ENCODE peak calls at places on chromosomes 4 and X, in ten cellular contexts. W is colonic mucosa; N is GM12865; S is neural crest cell; P is frontal cortex; Q is fibroblast of pulmonary artery; F is ascending aorta; H is dermis blood vessel endothelial cell; X is transverse colon; C is activated CD8-positive, alpha-beta memory T cell treated with anti-CD3 and anti-CD28 coated beads for 48 hours. U is an unnamed sample.

GRCh38 chr4:21888195-21888976 is 60.2 kb downstream of the KCNIP4 start:
- DNase-seq in W (no peak), N (no peak), S (no peak), P (no peak), Q (peak), F (no peak), H (peak), X (no peak), C (no peak), U (no peak)

GRCh38 chr4:151409470-151410313 is 716 bp downstream of the FHIP1A start:
- DNase-seq in W (peak), N (no peak), S (no peak), P (no peak), Q (peak), F (no peak), H (no peak), X (peak), C (no peak), U (peak)

GRCh38 chrX:113929004-113929403 is 654.9 kb upstream of the HTR2C start:
- DNase-seq in W (peak), N (peak), S (peak), P (no peak), Q (peak), F (no peak), H (peak), X (peak), C (no peak), U (no peak)

GRCh38 chr4:106647451-106647850 is 278.9 kb upstream of the GIMD1 start:
- DNase-seq in W (no peak), N (no peak), S (no peak), P (no peak), Q (no peak), F (no peak), H (no peak), X (no peak), C (no peak), U (no peak)

GRCh38 chr4:55398966-55399365 is 3.2 kb downstream of the TMEM165 start:
- DNase-seq in W (no peak), N (no peak), S (no peak), P (no peak), Q (peak), F (no peak), H (peak), X (no peak), C (no peak), U (no peak)

GRCh38 chr4:4585012-4585670 is 43.3 kb upstream of the STX18 start:
- DNase-seq in W (no peak), N (no peak), S (no peak), P (no peak), Q (peak), F (no peak), H (no peak), X (no peak), C (no peak), U (no peak)

GRCh38 chr4:16199132-16199531 is 27.1 kb downstream of the TAPT1 start:
- DNase-seq in W (no peak), N (peak), S (no peak), P (no peak), Q (peak), F (no peak), H (peak), X (no peak), C (no peak), U (no peak)

GRCh38 chrX:15087747-15088146 is 182.1 kb downstream of the ASB9 start:
- DNase-seq in W (no peak), N (no peak), S (no peak), P (no peak), Q (no peak), F (no peak), H (no peak), X (no peak), C (no peak), U (no peak)

GRCh38 chr4:14910411-14910810 is 91.9 kb upstream of the CPEB2 start:
- DNase-seq in W (no peak), N (no peak), S (no peak), P (no peak), Q (peak), F (no peak), H (no peak), X (no peak), C (no peak), U (no peak)

GRCh38 chr4:145177906-145178538 is 2.4 kb downstream of the OTUD4 start:
- DNase-seq in W (peak), N (no peak), S (no peak), P (no peak), Q (peak), F (no peak), H (peak), X (no peak), C (no peak), U (no peak)

GRCh38 chrX:104324871-104325585 is 70.3 kb upstream of the ESX1 start:
- DNase-seq in W (no peak), N (no peak), S (no peak), P (no peak), Q (no peak), F (no peak), H (peak), X (no peak), C (no peak), U (no peak)

GRCh38 chrX:94524867-94525266 is 850.9 kb downstream of the FAM133A start:
- DNase-seq in W (no peak), N (peak), S (no peak), P (no peak), Q (no peak), F (no peak), H (no peak), X (no peak), C (no peak), U (no peak)

GRCh38 chr4:181548873-181549541 is 694.2 kb upstream of the TENM3 start:
- DNase-seq in W (no peak), N (no peak), S (no peak), P (no peak), Q (peak), F (no peak), H (no peak), X (no peak), C (no peak), U (no peak)

GRCh38 chrX:108167211-108167872 is 75.8 kb downstream of the ATG4A start:
- DNase-seq in W (no peak), N (no peak), S (no peak), P (no peak), Q (peak), F (no peak), H (peak), X (no peak), C (no peak), U (no peak)

GRCh38 chrX:80174925-80175574 is 160.5 kb downstream of the TBX22 start:
- DNase-seq in W (no peak), N (no peak), S (no peak), P (no peak), Q (peak), F (peak), H (no peak), X (no peak), C (no peak), U (peak)

GRCh38 chrX:150362599-150363481 is at the start of gene MAMLD1:
- DNase-seq in W (peak), N (peak), S (peak), P (peak), Q (peak), F (peak), H (peak), X (peak), C (no peak), U (peak)

GRCh38 chr4:41471126-41471665 is 66.8 kb upstream of the LIMCH1 start:
- DNase-seq in W (no peak), N (no peak), S (no peak), P (no peak), Q (no peak), F (no peak), H (no peak), X (no peak), C (no peak), U (no peak)

GRCh38 chrX:40504801-40505605 is 75.8 kb upstream of the ATP6AP2 start:
- DNase-seq in W (no peak), N (peak), S (no peak), P (no peak), Q (peak), F (no peak), H (no peak), X (no peak), C (no peak), U (no peak)

GRCh38 chr4:2944091-2944482 is 19.1 kb downstream of the NOP14 start:
- DNase-seq in W (no peak), N (no peak), S (no peak), P (no peak), Q (no peak), F (peak), H (no peak), X (no peak), C (no peak), U (no peak)

GRCh38 chr4:173074501-173074946 is 94.1 kb upstream of the GALNT7 start:
- DNase-seq in W (no peak), N (peak), S (no peak), P (no peak), Q (peak), F (no peak), H (no peak), X (no peak), C (no peak), U (peak)

GRCh38 chr4:1411436-1412375 is 5.5 kb upstream of the NKX1-1 start:
- DNase-seq in W (peak), N (no peak), S (no peak), P (no peak), Q (no peak), F (no peak), H (no peak), X (no peak), C (no peak), U (no peak)

GRCh38 chrX:7334253-7334935 is 186.4 kb upstream of the PUDP start:
- DNase-seq in W (no peak), N (no peak), S (no peak), P (no peak), Q (peak), F (no peak), H (no peak), X (no peak), C (no peak), U (no peak)

GRCh38 chr4:7335363-7336066 is 99.2 kb downstream of the PSAPL1 start:
- DNase-seq in W (peak), N (peak), S (peak), P (peak), Q (peak), F (no peak), H (peak), X (peak), C (peak), U (peak)

GRCh38 chr4:111648056-111648455 is 497.2 kb upstream of the FAM241A start:
- DNase-seq in W (no peak), N (no peak), S (no peak), P (no peak), Q (no peak), F (no peak), H (no peak), X (no peak), C (no peak), U (no peak)

GRCh38 chr4:126627255-126627654 is 1005.5 kb upstream of the INTU start:
- DNase-seq in W (no peak), N (peak), S (no peak), P (no peak), Q (peak), F (no peak), H (peak), X (no peak), C (no peak), U (no peak)

GRCh38 chr4:84857296-84857695 is 109.2 kb downstream of the WDFY3 start:
- DNase-seq in W (no peak), N (no peak), S (no peak), P (no peak), Q (peak), F (no peak), H (peak), X (no peak), C (no peak), U (no peak)